ENCODE peak calls at places on chromosomes 4 and X, in nine cellular contexts. G is pancreas, U is A549, F is astrocyte of the spinal cord, R is suprapubic skin, T is fibroblast of mammary gland, V is cardiac muscle cell, D is mammary epithelial cell, K is spleen. X is an unnamed sample.
A peak's percentile ranks its signal among the peaks of the same experiment; 100 is the strongest.

GRCh38 chrX:13983734-13984133 is 46.0 kb downstream of the GEMIN8 start:
- DNase-seq in G (no peak), U (no peak), F (no peak), R (no peak), T (no peak), V (no peak), D (no peak), K (no peak), X (no peak)

GRCh38 chrX:108070891-108071290 is 20.5 kb downstream of the PSMD10 start:
- DNase-seq in G (no peak), U (peak; percentile 10), F (peak; percentile 66), R (no peak), T (peak; percentile 75), V (no peak), D (peak; percentile 89), K (no peak), X (peak; percentile 69)

GRCh38 chrX:101550825-101551767 is 749 bp downstream of the ARMCX1 start:
- DNase-seq in G (peak; percentile 40), U (no peak), F (peak; percentile 41), R (peak; percentile 81), T (peak; percentile 31), V (peak; percentile 47), D (peak; percentile 4), K (no peak), X (peak; percentile 42)

GRCh38 chr4:90025248-90025647 is 101.9 kb upstream of the CCSER1 start:
- DNase-seq in G (no peak), U (peak; percentile 1), F (peak; percentile 32), R (no peak), T (peak; percentile 0), V (peak; percentile 17), D (peak; percentile 9), K (no peak), X (peak; percentile 16)

GRCh38 chr4:123398151-123398802 is 1.7 kb downstream of the SPRY1 start:
- DNase-seq in G (peak; percentile 75), U (peak; percentile 59), F (peak; percentile 64), R (no peak), T (peak; percentile 50), V (peak; percentile 89), D (peak; percentile 68), K (peak; percentile 93), X (peak; percentile 54)

GRCh38 chrX:107654778-107655761 is 26.8 kb downstream of the PRPS1 start:
- DNase-seq in G (peak; percentile 40), U (peak; percentile 59), F (peak; percentile 89), R (peak; percentile 80), T (peak; percentile 96), V (peak; percentile 88), D (peak; percentile 91), K (peak; percentile 89), X (peak; percentile 80)

GRCh38 chr4:59341506-59341905 is 1858.6 kb upstream of the ADGRL3 start:
- DNase-seq in G (no peak), U (no peak), F (no peak), R (no peak), T (no peak), V (no peak), D (no peak), K (no peak), X (no peak)

GRCh38 chr4:56681158-56681848 is at the start of gene HOPX:
- DNase-seq in G (peak; percentile 7), U (no peak), F (peak; percentile 23), R (no peak), T (no peak), V (peak; percentile 41), D (peak; percentile 72), K (no peak), X (peak; percentile 35)

GRCh38 chr4:8502836-8503585 is 62.4 kb downstream of the TRMT44 start:
- DNase-seq in G (peak; percentile 14), U (no peak), F (peak; percentile 19), R (no peak), T (peak; percentile 26), V (no peak), D (no peak), K (no peak), X (peak; percentile 5)

GRCh38 chr4:1866095-1866755 is 5.0 kb upstream of the NSD2 start:
- DNase-seq in G (peak; percentile 52), U (no peak), F (no peak), R (no peak), T (no peak), V (no peak), D (no peak), K (no peak), X (no peak)

GRCh38 chrX:16827225-16827624 is 41.0 kb downstream of the TXLNG start:
- DNase-seq in G (no peak), U (no peak), F (peak; percentile 46), R (no peak), T (peak; percentile 55), V (no peak), D (peak; percentile 82), K (no peak), X (peak; percentile 35)

GRCh38 chrX:16836371-16836770 is 33.8 kb downstream of the RBBP7 start:
- DNase-seq in G (peak; percentile 10), U (peak; percentile 62), F (no peak), R (no peak), T (peak; percentile 41), V (peak; percentile 59), D (no peak), K (no peak), X (no peak)

GRCh38 chrX:16828126-16828908 is 41.8 kb downstream of the RBBP7 start:
- DNase-seq in G (no peak), U (peak; percentile 36), F (peak; percentile 88), R (no peak), T (peak; percentile 91), V (no peak), D (peak; percentile 88), K (no peak), X (peak; percentile 95)

GRCh38 chrX:16834811-16835210 is 35.4 kb downstream of the RBBP7 start:
- DNase-seq in G (no peak), U (no peak), F (peak; percentile 75), R (no peak), T (no peak), V (peak; percentile 21), D (no peak), K (no peak), X (no peak)

DNA sequence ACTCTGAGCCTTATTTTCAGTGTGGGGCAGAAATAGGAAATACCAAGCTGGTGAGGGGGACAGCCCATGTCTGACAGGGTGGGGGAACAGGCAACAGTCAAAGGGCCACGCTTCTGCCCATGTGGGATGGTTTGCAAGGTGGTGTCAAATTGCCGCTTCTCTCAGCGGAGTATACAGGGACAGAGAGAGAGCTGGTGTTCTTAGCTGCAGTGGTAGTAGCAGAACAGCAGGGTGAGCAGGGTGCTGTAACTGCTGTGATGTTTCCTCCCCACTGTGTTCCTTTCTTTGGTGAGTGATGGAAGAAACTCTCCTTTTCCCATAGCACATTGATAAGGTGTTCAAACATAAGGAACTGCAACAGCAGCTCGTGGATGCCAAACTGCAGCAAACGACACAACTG is 37.9 kb downstream of the RBBP7 start:
- DNase-seq in G (no peak), U (no peak), F (no peak), R (no peak), T (no peak), V (peak; percentile 39), D (no peak), K (no peak), X (no peak)
- TF ChIP-seq CTCF in G (no peak), U (no peak), F (peak; percentile 21), R (no peak), T (no peak), V (no peak), D (no peak), K (no peak), X (no peak)

DNA sequence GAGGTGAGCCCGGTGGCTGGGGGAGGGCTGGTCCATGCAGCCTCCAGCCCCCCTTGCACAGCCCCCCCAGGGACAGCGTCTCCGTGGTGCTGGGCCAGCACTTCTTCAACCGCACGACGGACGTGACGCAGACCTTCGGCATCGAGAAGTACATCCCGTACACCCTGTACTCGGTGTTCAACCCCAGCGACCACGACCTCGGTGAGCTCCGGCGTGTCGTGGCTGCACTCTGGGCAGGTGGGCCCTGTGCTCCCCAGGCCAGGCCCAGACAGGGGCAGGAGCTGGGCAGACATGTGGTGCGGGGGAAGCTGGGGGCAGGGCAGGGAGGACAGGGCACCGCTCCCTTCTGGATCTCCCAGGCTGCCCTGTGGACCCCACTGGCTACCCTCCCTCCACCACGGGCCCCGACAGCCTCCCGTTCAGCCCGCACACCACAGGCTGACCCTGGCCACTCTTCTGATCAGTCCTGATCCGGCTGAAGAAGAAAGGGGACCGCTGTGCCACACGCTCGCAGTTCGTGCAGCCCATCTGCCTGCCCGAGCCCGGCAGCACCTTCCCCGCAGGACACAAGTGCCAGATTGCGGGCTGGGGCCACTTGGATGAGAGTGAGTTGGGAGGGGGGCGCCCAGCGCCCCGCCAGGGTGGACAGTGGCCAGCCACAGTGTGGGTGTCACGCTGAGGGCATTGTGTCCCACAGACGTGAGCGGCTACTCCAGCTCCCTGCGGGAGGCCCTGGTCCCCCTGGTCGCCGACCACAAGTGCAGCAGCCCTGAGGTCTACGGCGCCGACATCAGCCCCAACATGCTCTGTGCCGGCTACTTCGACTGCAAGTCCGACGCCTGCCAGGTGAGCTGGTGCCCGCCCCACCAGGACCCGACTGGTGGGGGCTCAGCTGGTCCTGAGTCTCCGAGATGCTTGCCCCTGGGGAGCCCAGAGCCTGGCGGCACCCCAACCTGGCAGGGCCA is 5.9 kb downstream of the HGFAC start:
- DNase-seq in G (no peak), U (no peak), F (no peak), R (no peak), T (no peak), V (no peak), D (no peak), K (no peak), X (no peak)
- H3K4me3 ChIP-seq in G (no peak overlapping the region), U (no peak overlapping the region), F (no peak overlapping the region), R (no peak overlapping the region), T (no peak overlapping the region), V (no peak overlapping the region), D (no peak overlapping the region), K (no peak overlapping the region), X (no peak overlapping the region)

GRCh38 chr4:188971125-188971524 is 831.9 kb downstream of the TRIML1 start:
- DNase-seq in G (no peak), U (peak; percentile 16), F (no peak), R (no peak), T (peak; percentile 48), V (no peak), D (peak; percentile 35), K (no peak), X (no peak)
- TF ChIP-seq CTCF in G (no peak), U (no peak), F (peak; percentile 34), R (no peak), T (peak; percentile 51), V (no peak), D (peak; percentile 62), K (no peak), X (no peak)

GRCh38 chr4:153399358-153399757 is 54.9 kb downstream of the MND1 start:
- DNase-seq in G (no peak), U (no peak), F (no peak), R (no peak), T (no peak), V (no peak), D (no peak), K (no peak), X (no peak)

GRCh38 chr4:153402366-153402765 is 57.9 kb downstream of the MND1 start:
- DNase-seq in G (no peak), U (no peak), F (peak; percentile 65), R (no peak), T (no peak), V (no peak), D (no peak), K (no peak), X (peak; percentile 27)

GRCh38 chr4:153401501-153401900 is 57.0 kb downstream of the MND1 start:
- DNase-seq in G (no peak), U (no peak), F (no peak), R (no peak), T (no peak), V (no peak), D (no peak), K (no peak), X (no peak)

GRCh38 chr4:153407906-153408305 is 58.3 kb upstream of the TMEM131L start:
- DNase-seq in G (no peak), U (no peak), F (no peak), R (no peak), T (no peak), V (no peak), D (no peak), K (no peak), X (no peak)

GRCh38 chr4:153403761-153404160 is 59.3 kb downstream of the MND1 start:
- DNase-seq in G (no peak), U (no peak), F (no peak), R (no peak), T (peak; percentile 18), V (no peak), D (no peak), K (no peak), X (no peak)
- H3K4me3 ChIP-seq in G (no peak overlapping the region), U (no peak overlapping the region), F (no peak overlapping the region), R (no peak overlapping the region), T (no peak overlapping the region), V (no peak overlapping the region), D (no peak overlapping the region), K (no peak overlapping the region), X (no peak overlapping the region)